ENCODE peak calls at places on chromosome 6, in four cellular contexts. One of them, this sample, is unnamed. For H3K4me1, the result is how much of the 10 kb centered on the place peaks cover.

GRCh38 chr6:163355471-163355991 is 59.0 kb upstream of the QKI start:
- DNase-seq in OCI-LY7: no peak
- DNase-seq in neuronal stem cell: no peak
- DNase-seq in mammary epithelial cell: peak
- DNase-seq in this sample: peak

GRCh38 chr6:29953706-29954105 is 11.4 kb downstream of the HLA-A start:
- DNase-seq in OCI-LY7: no peak
- DNase-seq in neuronal stem cell: no peak
- DNase-seq in mammary epithelial cell: no peak
- DNase-seq in this sample: no peak

GRCh38 chr6:159271257-159271656 is 102.1 kb downstream of the FNDC1 start:
- DNase-seq in OCI-LY7: no peak
- DNase-seq in neuronal stem cell: no peak
- DNase-seq in mammary epithelial cell: no peak
- DNase-seq in this sample: no peak

GRCh38 chr6:144395835-144396234 is 110.7 kb downstream of the UTRN start:
- DNase-seq in OCI-LY7: no peak
- DNase-seq in neuronal stem cell: no peak
- DNase-seq in mammary epithelial cell: no peak
- DNase-seq in this sample: no peak

GRCh38 chr6:41428995-41429417 is 93.6 kb downstream of the NCR2 start:
- DNase-seq in OCI-LY7: no peak
- DNase-seq in neuronal stem cell: no peak
- DNase-seq in mammary epithelial cell: peak
- DNase-seq in this sample: peak

GRCh38 chr6:2900821-2901644 is 2.1 kb downstream of the SERPINB9 start:
- DNase-seq in OCI-LY7: no peak
- DNase-seq in neuronal stem cell: no peak
- DNase-seq in mammary epithelial cell: no peak
- DNase-seq in this sample: no peak

GRCh38 chr6:170159040-170159965 is 131.6 kb downstream of the DLL1 start:
- DNase-seq in OCI-LY7: no peak
- DNase-seq in neuronal stem cell: no peak
- DNase-seq in mammary epithelial cell: no peak
- DNase-seq in this sample: no peak

GRCh38 chr6:27795697-27796494 is 116.3 kb downstream of the OR2B2 start:
- DNase-seq in OCI-LY7: peak
- DNase-seq in neuronal stem cell: peak
- DNase-seq in mammary epithelial cell: peak
- DNase-seq in this sample: peak

GRCh38 chr6:89758830-89759229 is 60.8 kb downstream of the MDN1 start:
- DNase-seq in OCI-LY7: no peak
- DNase-seq in neuronal stem cell: no peak
- DNase-seq in mammary epithelial cell: no peak
- DNase-seq in this sample: no peak

GRCh38 chr6:42250509-42250908 is 32.8 kb upstream of the MRPS10 start:
- DNase-seq in OCI-LY7: no peak
- DNase-seq in neuronal stem cell: peak
- DNase-seq in mammary epithelial cell: no peak
- DNase-seq in this sample: no peak

GRCh38 chr6:161305860-161306259 is 32.0 kb upstream of the AGPAT4 start:
- DNase-seq in OCI-LY7: no peak
- DNase-seq in neuronal stem cell: no peak
- DNase-seq in mammary epithelial cell: no peak
- DNase-seq in this sample: no peak

GRCh38 chr6:108597601-108598315 is 37.0 kb downstream of the FOXO3 start:
- DNase-seq in OCI-LY7: peak
- DNase-seq in neuronal stem cell: no peak
- DNase-seq in mammary epithelial cell: no peak
- DNase-seq in this sample: no peak

GRCh38 chr6:9647043-9647520 is 767.8 kb downstream of the TFAP2A start:
- DNase-seq in OCI-LY7: no peak
- DNase-seq in neuronal stem cell: no peak
- DNase-seq in mammary epithelial cell: no peak
- DNase-seq in this sample: no peak

GRCh38 chr6:48535569-48535968 is 424.6 kb upstream of the PTCHD4 start:
- DNase-seq in OCI-LY7: no peak
- DNase-seq in neuronal stem cell: peak
- DNase-seq in mammary epithelial cell: peak
- DNase-seq in this sample: no peak

GRCh38 chr6:53397283-53397682 is 48.5 kb upstream of the ELOVL5 start:
- DNase-seq in OCI-LY7: no peak
- DNase-seq in neuronal stem cell: no peak
- DNase-seq in mammary epithelial cell: no peak
- DNase-seq in this sample: no peak

GRCh38 chr6:42224222-42225042 is 6.8 kb upstream of the MRPS10 start:
- DNase-seq in OCI-LY7: no peak
- DNase-seq in neuronal stem cell: no peak
- DNase-seq in mammary epithelial cell: peak
- DNase-seq in this sample: no peak

GRCh38 chr6:37860226-37860839 is 40.8 kb downstream of the ZFAND3 start:
- DNase-seq in OCI-LY7: peak
- DNase-seq in neuronal stem cell: no peak
- DNase-seq in mammary epithelial cell: no peak
- DNase-seq in this sample: peak

GRCh38 chr6:129134535-129134934 is 251.6 kb downstream of the LAMA2 start:
- DNase-seq in OCI-LY7: no peak
- DNase-seq in neuronal stem cell: no peak
- DNase-seq in mammary epithelial cell: no peak
- DNase-seq in this sample: no peak

GRCh38 chr6:161318456-161318855 is 44.6 kb upstream of the AGPAT4 start:
- DNase-seq in OCI-LY7: no peak
- DNase-seq in neuronal stem cell: peak
- DNase-seq in mammary epithelial cell: peak
- DNase-seq in this sample: no peak

GRCh38 chr6:47134476-47135189 is 92.5 kb upstream of the ADGRF1 start:
- DNase-seq in OCI-LY7: no peak
- DNase-seq in neuronal stem cell: no peak
- DNase-seq in mammary epithelial cell: peak
- DNase-seq in this sample: no peak

GRCh38 chr6:13674533-13675190 is 37.0 kb downstream of the RANBP9 start:
- DNase-seq in OCI-LY7: no peak
- DNase-seq in neuronal stem cell: no peak
- DNase-seq in mammary epithelial cell: no peak
- DNase-seq in this sample: no peak

GRCh38 chr6:81768150-81768942 is 15.9 kb upstream of the TENT5A start:
- DNase-seq in OCI-LY7: no peak
- DNase-seq in neuronal stem cell: no peak
- DNase-seq in mammary epithelial cell: no peak
- DNase-seq in this sample: no peak

GRCh38 chr6:83536034-83536646 is 23.8 kb downstream of the PRSS35 start:
- DNase-seq in OCI-LY7: peak
- DNase-seq in neuronal stem cell: peak
- DNase-seq in mammary epithelial cell: peak
- DNase-seq in this sample: peak

DNA sequence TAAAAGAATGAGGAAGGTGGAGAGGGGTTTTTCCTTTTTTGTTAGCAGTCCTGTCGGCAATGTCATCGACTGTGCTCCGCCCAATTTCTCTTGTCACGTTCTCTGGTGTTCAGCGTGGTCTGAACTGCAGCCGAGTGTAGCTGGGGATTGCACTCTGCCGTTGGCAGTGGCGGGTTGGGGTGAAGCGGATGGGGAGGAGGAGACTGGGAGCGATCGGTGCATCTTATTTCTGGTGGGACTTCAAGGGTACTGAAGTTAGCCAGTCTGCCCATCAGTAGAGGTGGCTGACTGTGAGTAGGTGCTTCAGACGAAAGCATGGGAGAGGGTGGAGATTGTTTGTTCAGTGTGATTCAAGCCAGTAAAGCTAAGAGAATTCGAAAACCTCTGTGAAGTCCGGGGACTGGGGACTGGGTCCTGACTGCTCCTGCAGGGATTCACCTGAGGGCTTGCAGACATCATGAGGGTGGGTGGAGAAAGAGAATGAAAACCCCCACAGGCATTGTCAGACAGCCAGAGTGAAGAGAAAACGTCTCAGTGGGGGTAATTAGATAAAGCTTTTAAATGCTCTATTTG is 5.1 kb downstream of the RREB1 start:
- DNase-seq in OCI-LY7: no peak
- DNase-seq in neuronal stem cell: no peak
- DNase-seq in mammary epithelial cell: peak
- DNase-seq in this sample: peak
- H3K4me1 ChIP-seq in OCI-LY7: under half
- H3K4me1 ChIP-seq in neuronal stem cell: under half
- H3K4me1 ChIP-seq in mammary epithelial cell: under half
- H3K4me1 ChIP-seq in this sample: under half

GRCh38 chr6:11425876-11426275 is 111.7 kb upstream of the TMEM170B start:
- DNase-seq in OCI-LY7: no peak
- DNase-seq in neuronal stem cell: no peak
- DNase-seq in mammary epithelial cell: no peak
- DNase-seq in this sample: no peak
- H3K4me1 ChIP-seq in OCI-LY7: under half
- H3K4me1 ChIP-seq in neuronal stem cell: under half
- H3K4me1 ChIP-seq in mammary epithelial cell: under half
- H3K4me1 ChIP-seq in this sample: under half

DNA sequence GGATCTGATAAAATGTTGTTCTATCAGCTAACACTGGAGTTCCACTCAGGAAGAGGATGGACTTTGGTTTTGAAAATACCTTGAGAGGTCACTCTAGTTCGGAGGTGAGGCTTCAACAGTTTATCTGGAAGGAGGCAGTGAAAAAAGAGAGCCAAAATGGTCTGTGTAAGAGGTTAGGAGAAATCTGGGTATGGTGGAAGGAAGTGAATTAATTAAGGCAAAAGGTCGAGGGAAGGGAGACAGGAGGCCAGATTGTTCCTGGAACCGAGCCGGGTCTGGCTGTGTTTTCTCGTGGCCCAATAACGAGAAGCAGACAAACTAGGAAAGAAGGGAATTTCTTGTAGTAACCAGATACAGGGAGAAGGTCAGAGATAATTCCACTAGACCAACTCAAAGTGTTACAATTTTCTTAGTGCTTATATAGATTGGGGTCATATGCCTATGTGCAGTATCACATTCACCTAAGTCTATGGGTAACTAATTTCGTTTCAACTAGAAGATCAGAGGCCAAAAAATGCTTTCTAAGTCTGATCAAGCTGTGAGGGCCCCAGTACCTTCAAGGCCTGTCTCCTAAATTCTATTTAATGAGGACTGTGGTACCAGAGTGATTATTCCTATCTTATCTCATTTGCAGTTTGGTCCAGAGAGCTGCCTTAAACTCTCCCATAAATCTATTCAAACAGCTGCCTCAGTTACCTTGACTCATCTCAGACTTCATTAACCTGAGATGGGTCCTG is 96.0 kb upstream of the SNX9 start:
- DNase-seq in OCI-LY7: no peak
- DNase-seq in neuronal stem cell: no peak
- DNase-seq in mammary epithelial cell: no peak
- DNase-seq in this sample: no peak
- H3K4me1 ChIP-seq in OCI-LY7: under half
- H3K4me1 ChIP-seq in neuronal stem cell: under half
- H3K4me1 ChIP-seq in mammary epithelial cell: under half
- H3K4me1 ChIP-seq in this sample: under half

GRCh38 chr6:12115001-12115400 is 102.9 kb downstream of the HIVEP1 start:
- DNase-seq in OCI-LY7: no peak
- DNase-seq in neuronal stem cell: no peak
- DNase-seq in mammary epithelial cell: no peak
- DNase-seq in this sample: no peak
- H3K4me1 ChIP-seq in OCI-LY7: under half
- H3K4me1 ChIP-seq in neuronal stem cell: under half
- H3K4me1 ChIP-seq in mammary epithelial cell: under half
- H3K4me1 ChIP-seq in this sample: under half

GRCh38 chr6:111662794-111663231 is 57.1 kb upstream of the TRAF3IP2 start:
- DNase-seq in OCI-LY7: peak
- DNase-seq in neuronal stem cell: no peak
- DNase-seq in mammary epithelial cell: no peak
- DNase-seq in this sample: no peak

GRCh38 chr6:111663232-111663631 is 57.6 kb upstream of the TRAF3IP2 start:
- DNase-seq in OCI-LY7: no peak
- DNase-seq in neuronal stem cell: no peak
- DNase-seq in mammary epithelial cell: no peak
- DNase-seq in this sample: no peak

GRCh38 chr6:111663692-111664564 is 58.2 kb upstream of the TRAF3IP2 start:
- DNase-seq in OCI-LY7: no peak
- DNase-seq in neuronal stem cell: peak
- DNase-seq in mammary epithelial cell: no peak
- DNase-seq in this sample: no peak

GRCh38 chr6:111666812-111667211 is 61.1 kb upstream of the TRAF3IP2 start:
- DNase-seq in OCI-LY7: no peak
- DNase-seq in neuronal stem cell: no peak
- DNase-seq in mammary epithelial cell: no peak
- DNase-seq in this sample: no peak

DNA sequence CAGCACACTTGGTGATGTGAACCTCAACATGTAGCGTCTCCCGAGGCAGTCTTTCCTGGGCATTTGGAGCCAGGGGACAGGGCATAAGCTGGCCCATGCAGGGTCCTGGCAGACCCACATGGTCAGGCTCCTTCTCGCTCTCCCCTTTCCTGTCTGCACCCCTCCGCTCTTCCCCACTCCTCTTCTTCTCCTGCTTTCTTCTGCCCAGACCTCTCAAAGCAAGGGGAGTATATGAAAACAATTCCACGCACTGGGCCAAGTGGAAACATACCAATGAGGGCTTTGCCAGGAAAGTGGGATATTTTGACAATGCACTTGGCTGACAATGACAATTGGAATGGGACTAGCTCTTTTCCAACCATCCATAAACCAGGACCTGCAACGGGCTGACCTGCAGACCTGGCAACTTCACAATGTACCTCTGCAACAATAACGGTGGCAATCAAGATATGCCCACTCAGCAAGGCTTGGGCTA is 58.9 kb upstream of the TRAF3IP2 start:
- DNase-seq in OCI-LY7: no peak
- DNase-seq in neuronal stem cell: no peak
- DNase-seq in mammary epithelial cell: no peak
- DNase-seq in this sample: no peak
- H3K4me1 ChIP-seq in OCI-LY7: under half
- H3K4me1 ChIP-seq in neuronal stem cell: under half
- H3K4me1 ChIP-seq in mammary epithelial cell: under half
- H3K4me1 ChIP-seq in this sample: under half